ENCODE peak calls at places on chromosomes 4 and X, in eight cellular contexts. F is right lobe of liver, C is stomach, G is suprapubic skin, Q is Peyer's patch, S is IMR-90, K is uterus, B is transverse colon. D is an unnamed sample.

GRCh38 chrX:118724775-118725174 is 2.6 kb upstream of the IL13RA1 start:
- DNase-seq in F (no peak), C (no peak), G (no peak), Q (no peak), S (peak), K (no peak), B (no peak), D (no peak)

GRCh38 chrX:101450951-101451350 is 34.3 kb upstream of the ARMCX4 start:
- DNase-seq in F (no peak), C (no peak), G (no peak), Q (no peak), S (peak), K (no peak), B (no peak), D (peak)

GRCh38 chr4:57136281-57136680 is 26.1 kb upstream of the IGFBP7 start:
- DNase-seq in F (no peak), C (no peak), G (no peak), Q (no peak), S (peak), K (no peak), B (no peak), D (no peak)

GRCh38 chrX:7586126-7586525 is 256.8 kb upstream of the VCX start:
- DNase-seq in F (no peak), C (no peak), G (no peak), Q (no peak), S (peak), K (no peak), B (no peak), D (no peak)

GRCh38 chr4:6257243-6258025 is 12.2 kb upstream of the WFS1 start:
- DNase-seq in F (no peak), C (no peak), G (no peak), Q (no peak), S (no peak), K (no peak), B (no peak), D (no peak)

GRCh38 chr4:10164877-10165283 is 48.3 kb upstream of the WDR1 start:
- DNase-seq in F (no peak), C (peak), G (no peak), Q (no peak), S (peak), K (peak), B (peak), D (peak)

GRCh38 chrX:41449615-41450014 is 2.5 kb downstream of the NYX start:
- DNase-seq in F (no peak), C (no peak), G (no peak), Q (no peak), S (peak), K (no peak), B (no peak), D (no peak)

GRCh38 chr4:157701695-157701994 is 471.2 kb downstream of the GASK1B start:
- DNase-seq in F (no peak), C (no peak), G (no peak), Q (no peak), S (no peak), K (no peak), B (no peak), D (no peak)

GRCh38 chrX:37349131-37350033 is at the start of gene PRRG1:
- DNase-seq in F (peak), C (peak), G (peak), Q (no peak), S (peak), K (peak), B (peak), D (peak)

GRCh38 chr4:40583850-40584439 is 45.7 kb downstream of the RBM47 start:
- DNase-seq in F (no peak), C (no peak), G (no peak), Q (no peak), S (no peak), K (no peak), B (no peak), D (no peak)

GRCh38 chrX:86421771-86422170 is 273.5 kb downstream of the DACH2 start:
- DNase-seq in F (no peak), C (no peak), G (no peak), Q (no peak), S (no peak), K (no peak), B (no peak), D (no peak)

GRCh38 chr4:146335763-146336412 is 121.5 kb downstream of the REELD1 start:
- DNase-seq in F (no peak), C (no peak), G (no peak), Q (no peak), S (no peak), K (no peak), B (no peak), D (no peak)

GRCh38 chrX:23369037-23369436 is 34.4 kb downstream of the PTCHD1 start:
- DNase-seq in F (no peak), C (no peak), G (no peak), Q (no peak), S (no peak), K (no peak), B (no peak), D (no peak)

GRCh38 chr4:89284828-89285227 is 22.8 kb downstream of the GPRIN3 start:
- DNase-seq in F (no peak), C (no peak), G (no peak), Q (no peak), S (no peak), K (no peak), B (no peak), D (no peak)

GRCh38 chr4:89307446-89308160 is at the start of gene GPRIN3:
- DNase-seq in F (peak), C (peak), G (peak), Q (peak), S (no peak), K (peak), B (peak), D (peak)

GRCh38 chrX:11890843-11891514 is 132.9 kb downstream of the MSL3 start:
- DNase-seq in F (no peak), C (no peak), G (no peak), Q (no peak), S (no peak), K (no peak), B (peak), D (no peak)

GRCh38 chrX:155967653-155968052 is 29.8 kb upstream of the IL9R start:
- DNase-seq in F (no peak), C (no peak), G (no peak), Q (no peak), S (no peak), K (no peak), B (no peak), D (no peak)

GRCh38 chr4:8516996-8517550 is 63.1 kb upstream of the GPR78 start:
- DNase-seq in F (no peak), C (no peak), G (no peak), Q (no peak), S (no peak), K (no peak), B (no peak), D (no peak)

GRCh38 chrX:69109706-69110635 is 55.3 kb downstream of the PJA1 start:
- DNase-seq in F (no peak), C (no peak), G (no peak), Q (no peak), S (peak), K (peak), B (no peak), D (no peak)

GRCh38 chr4:98963538-98964433 is 31.7 kb upstream of the METAP1 start:
- DNase-seq in F (no peak), C (no peak), G (no peak), Q (no peak), S (no peak), K (no peak), B (no peak), D (no peak)

GRCh38 chr4:74004668-74005067 is 6.2 kb upstream of the CXCL5 start:
- DNase-seq in F (no peak), C (no peak), G (no peak), Q (no peak), S (no peak), K (no peak), B (no peak), D (no peak)

DNA sequence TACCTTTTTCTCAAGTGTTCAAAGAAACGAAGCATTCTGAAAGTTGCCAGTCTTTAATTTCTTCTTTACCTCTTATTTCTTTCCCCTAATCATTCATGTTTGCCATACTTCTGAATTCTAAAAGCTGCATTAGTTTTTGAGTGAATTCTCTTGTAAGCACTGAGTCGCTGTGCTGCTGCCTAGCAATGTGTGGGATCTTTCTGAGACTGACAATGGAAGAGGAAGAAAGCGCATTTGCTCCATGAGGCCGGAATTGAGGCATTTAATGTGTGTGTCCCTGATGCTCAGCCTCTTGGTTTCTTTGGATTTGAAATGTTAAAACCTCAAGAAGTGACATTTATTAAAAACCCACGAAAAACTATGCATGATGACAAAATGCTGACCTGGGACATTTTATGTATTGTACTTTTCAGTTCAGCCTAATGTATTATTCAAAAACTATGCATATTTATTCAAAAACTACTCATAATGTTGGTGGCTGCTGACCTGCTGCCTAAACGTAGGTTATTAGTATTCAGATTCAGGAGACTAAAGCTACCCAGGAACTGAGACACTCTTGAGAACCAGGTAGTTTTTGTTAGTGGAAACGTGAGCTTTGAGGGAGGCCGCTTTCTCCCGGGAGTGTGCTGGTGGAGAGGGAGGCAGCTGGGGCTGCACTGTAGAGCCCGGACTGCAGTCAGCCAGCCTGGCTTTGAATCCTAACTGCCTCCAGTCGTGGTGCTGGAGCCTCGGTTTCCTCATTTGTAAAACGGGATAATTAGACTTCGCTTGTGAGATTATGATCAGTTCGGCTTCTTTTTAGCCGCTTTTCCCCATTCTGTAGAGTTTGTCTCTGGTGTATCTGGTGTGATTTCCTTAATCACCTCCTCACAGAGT is 11.3 kb downstream of the RGS12 start:
- DNase-seq in F (peak), C (no peak), G (no peak), Q (no peak), S (no peak), K (no peak), B (no peak), D (no peak)
- H3K27ac ChIP-seq in F (no peak), C (no peak), G (no peak), Q (no peak), S (no peak), K (no peak), B (no peak), D (no peak)

GRCh38 chr4:183659029-183659870 is at the start of the genes RWDD4 and TRAPPC11:
- DNase-seq in F (peak), C (peak), G (peak), Q (peak), S (peak), K (peak), B (peak), D (peak)
- TF ChIP-seq CTCF in F (peak), C (no peak), G (peak), Q (peak), S (peak), K (peak), B (peak), D (no peak)

GRCh38 chr4:101158136-101158485 is 189.2 kb downstream of the PPP3CA start:
- DNase-seq in F (no peak), C (no peak), G (no peak), Q (no peak), S (peak), K (no peak), B (no peak), D (no peak)
- TF ChIP-seq POLR2A in F (no peak), C (no peak), G (no peak), Q (no peak), S (no peak), K (no peak), B (no peak), D (no peak)

DNA sequence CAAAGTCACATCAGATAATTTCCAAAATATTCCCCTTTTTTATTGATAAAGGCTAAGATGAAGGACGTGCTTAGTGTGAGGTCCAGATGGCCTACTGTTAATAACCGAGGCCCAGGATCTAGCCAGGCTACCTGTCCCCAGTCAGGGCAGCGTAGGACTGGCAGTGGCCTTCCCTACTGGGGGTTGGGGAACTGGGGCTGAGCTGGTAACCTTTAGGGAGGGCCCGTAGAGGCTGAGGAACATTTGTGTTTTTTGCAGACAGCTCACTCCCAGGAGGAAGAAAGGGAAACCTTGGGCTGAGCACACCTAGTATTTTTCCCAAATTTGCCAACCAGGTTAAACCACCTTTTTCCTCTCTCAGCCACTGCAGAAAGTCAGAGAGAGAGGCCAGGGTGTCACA is 59.1 kb downstream of the KLF3 start:
- DNase-seq in F (no peak), C (no peak), G (no peak), Q (no peak), S (no peak), K (no peak), B (no peak), D (no peak)
- H3K27ac ChIP-seq in F (no peak), C (no peak), G (no peak), Q (no peak), S (no peak), K (no peak), B (no peak), D (no peak)

D was measured in thyroid gland.